ENCODE peak calls at places on chromosomes 13 and 19, in five cellular contexts. K is GM23338, A is occipital lobe, W is GM03348, B is endothelial cell. X is an unnamed sample.

GRCh38 chr13:78657699-78658629 is 991 bp downstream of the OBI1 start:
- DNase-seq in A (no peak), K (peak), B (no peak), W (peak), X (no peak)

GRCh38 chr19:2841858-2842574 is 741 bp downstream of the ZNF555 start:
- DNase-seq in B (peak), A (no peak), K (peak), W (peak), X (no peak)

GRCh38 chr13:37412271-37412683 is 186.3 kb downstream of the POSTN start:
- DNase-seq in K (no peak), W (peak), A (no peak), B (no peak), X (no peak)

GRCh38 chr19:20558011-20558410 is 7.6 kb downstream of the ZNF737 start:
- DNase-seq in B (peak), A (no peak), W (no peak), K (peak), X (no peak)

GRCh38 chr13:114058051-114058867 is 74.2 kb downstream of the RASA3 start:
- DNase-seq in B (no peak), A (no peak), W (no peak), K (no peak), X (no peak)

GRCh38 chr13:104854698-104855097 is 1680.8 kb downstream of the EFNB2 start:
- DNase-seq in B (no peak), K (no peak), A (no peak), W (no peak), X (no peak)

GRCh38 chr19:17196610-17197009 is 18.5 kb upstream of the USE1 start:
- DNase-seq in A (no peak), B (no peak), K (no peak), W (no peak), X (no peak)

GRCh38 chr13:108306768-108307332 is 37.3 kb downstream of the TNFSF13B start:
- DNase-seq in A (no peak), K (no peak), W (no peak), B (no peak), X (no peak)

GRCh38 chr13:42894765-42895181 is 97.3 kb downstream of the EPSTI1 start:
- DNase-seq in A (no peak), K (no peak), B (no peak), W (peak), X (no peak)

GRCh38 chr13:83498486-83499190 is 383.6 kb downstream of the SLITRK1 start:
- DNase-seq in K (no peak), W (peak), B (no peak), A (no peak), X (no peak)

GRCh38 chr13:77362166-77362565 is 35.3 kb upstream of the MYCBP2 start:
- DNase-seq in A (no peak), K (no peak), W (no peak), B (no peak), X (no peak)

X was measured in epithelial cell of prostate.